ENCODE peak calls at places on chromosomes 13 and 19, in five cellular contexts. P is left lung, Z is BE2C, F is pancreas, C is astrocyte of the spinal cord. W is an unnamed sample.

GRCh38 chr19:49515767-49516166 is 3.3 kb downstream of the FCGRT start:
- DNase-seq in P (peak; percentile 78), Z (no peak), F (no peak), C (no peak), W (no peak)

GRCh38 chr13:98289339-98289935 is 112.4 kb upstream of the RNF113B start:
- DNase-seq in P (no peak), Z (peak; percentile 79), F (no peak), C (no peak), W (no peak)

GRCh38 chr19:10412257-10412977 is 7.9 kb upstream of the PDE4A start:
- DNase-seq in P (no peak), Z (no peak), F (no peak), C (no peak), W (no peak)

GRCh38 chr19:34675919-34676318 is 1.0 kb downstream of the SCGB2B2 start:
- DNase-seq in P (no peak), Z (no peak), F (no peak), C (no peak), W (no peak)

GRCh38 chr13:20412761-20413355 is 112.8 kb downstream of the CRYL1 start:
- DNase-seq in P (no peak), Z (no peak), F (no peak), C (no peak), W (no peak)

GRCh38 chr13:99958402-99959126 is 13.0 kb downstream of the ZIC5 start:
- DNase-seq in P (no peak), Z (no peak), F (no peak), C (no peak), W (peak; percentile 28)

GRCh38 chr13:85864963-85865530 is 65.8 kb upstream of the SLITRK6 start:
- DNase-seq in P (no peak), Z (peak; percentile 46), F (no peak), C (peak; percentile 37), W (no peak)

GRCh38 chr13:87999791-88000190 is 328.6 kb downstream of the SLITRK5 start:
- DNase-seq in P (no peak), Z (no peak), F (no peak), C (no peak), W (no peak)

GRCh38 chr19:55353803-55354697 is 469 bp downstream of the COX6B2 start:
- DNase-seq in P (peak; percentile 74), Z (peak; percentile 82), F (peak; percentile 72), C (peak; percentile 52), W (peak; percentile 89)

DNA sequence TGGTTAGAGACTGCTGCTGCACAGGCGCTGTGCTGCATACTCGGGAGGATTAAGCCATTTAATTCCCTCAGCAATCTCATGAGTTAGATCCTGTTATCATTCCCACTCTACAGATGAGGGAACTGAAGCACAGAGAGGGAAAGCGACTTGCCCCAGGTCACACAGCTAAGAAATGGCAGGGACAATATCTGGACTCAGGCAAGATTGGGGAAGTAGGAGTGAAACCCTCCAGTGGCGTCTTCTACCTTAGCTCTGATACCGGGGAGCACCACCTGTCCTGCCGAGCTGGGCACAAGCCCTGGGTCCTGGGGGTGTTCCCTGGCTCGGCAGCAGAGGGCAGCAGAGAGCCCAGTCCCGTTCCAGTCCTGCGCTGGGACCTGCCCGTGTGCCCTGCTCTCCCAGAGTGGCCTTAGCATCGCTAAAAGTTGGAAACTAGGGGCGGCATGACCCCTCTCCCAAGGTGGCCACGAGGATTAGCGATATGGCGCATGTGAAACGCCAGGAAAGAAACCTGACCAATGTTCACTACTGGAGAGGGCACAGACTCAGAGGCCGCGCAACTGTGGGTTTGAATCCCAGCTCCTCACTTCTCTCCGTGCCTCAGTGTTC is 20.5 kb downstream of the CYTH2 start:
- DNase-seq in P (peak; percentile 78), Z (peak; percentile 81), F (peak; percentile 63), C (peak; percentile 40), W (peak; percentile 90)
- TF ChIP-seq CTCF in P (peak; percentile 94), Z (peak; percentile 93), F (peak; percentile 94), C (peak; percentile 99), W (peak; percentile 96)

DNA sequence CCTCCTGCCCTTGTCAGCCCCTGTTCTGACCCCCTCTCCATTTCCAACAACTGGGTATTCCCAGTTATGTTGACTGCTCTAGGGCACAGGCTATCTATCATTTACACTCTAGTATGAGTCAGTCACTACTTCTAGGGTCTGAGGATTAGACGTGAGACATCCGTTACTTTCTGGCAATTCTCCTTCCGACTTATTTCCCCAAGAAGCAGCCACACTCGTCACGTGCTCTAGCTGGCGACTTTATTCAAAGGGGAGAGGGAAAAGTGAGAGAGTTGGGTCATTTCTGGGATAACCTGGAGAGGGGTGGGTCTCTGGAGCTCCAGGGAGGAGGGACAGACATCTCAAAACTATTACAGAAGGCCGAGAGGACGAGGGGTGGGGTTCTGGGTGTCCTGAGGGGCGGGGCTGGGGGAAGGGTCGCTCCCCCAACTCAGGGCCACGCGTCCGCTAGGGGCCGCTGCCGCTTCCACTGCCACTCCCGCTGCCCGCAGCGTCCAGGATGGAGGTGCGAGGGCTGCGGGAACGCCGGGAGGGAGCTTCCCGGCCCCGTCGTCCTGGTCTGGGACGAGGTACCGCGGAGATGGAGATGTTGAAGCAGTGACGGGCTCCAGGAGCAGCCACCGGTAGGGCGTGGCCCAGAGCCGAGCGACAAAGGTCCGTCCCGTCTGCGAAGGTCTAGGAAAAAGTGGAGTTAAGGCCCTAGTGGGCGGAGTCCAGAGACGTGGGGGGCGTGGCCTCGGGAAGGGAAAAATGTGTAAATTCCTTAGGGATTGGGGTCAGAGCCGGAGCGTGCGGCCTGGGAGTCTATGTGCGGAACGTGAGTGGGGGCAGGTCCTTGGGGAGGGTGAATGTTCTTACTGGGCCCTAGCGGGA is 8.9 kb downstream of the RTBDN start:
- DNase-seq in P (no peak), Z (peak; percentile 85), F (no peak), C (no peak), W (peak; percentile 84)
- TF ChIP-seq CTCF in P (peak; percentile 28), Z (peak; percentile 64), F (peak; percentile 9), C (peak; percentile 47), W (peak; percentile 72)

GRCh38 chr19:18059902-18060301 is 26.8 kb downstream of the IL12RB1 start:
- DNase-seq in P (no peak), Z (no peak), F (no peak), C (no peak), W (no peak)

GRCh38 chr19:18060472-18060871 is 26.3 kb downstream of the IL12RB1 start:
- DNase-seq in P (no peak), Z (peak; percentile 48), F (no peak), C (no peak), W (no peak)

GRCh38 chr19:18062043-18062442 is 24.7 kb downstream of the IL12RB1 start:
- DNase-seq in P (no peak), Z (no peak), F (no peak), C (no peak), W (no peak)

GRCh38 chr19:18065173-18065495 is 21.6 kb downstream of the IL12RB1 start:
- DNase-seq in P (no peak), Z (no peak), F (no peak), C (no peak), W (no peak)

GRCh38 chr19:18063463-18063862 is 23.3 kb downstream of the IL12RB1 start:
- DNase-seq in P (no peak), Z (peak; percentile 47), F (no peak), C (no peak), W (peak; percentile 36)
- TF ChIP-seq CTCF in P (peak; percentile 32), Z (peak; percentile 54), F (no peak), C (no peak), W (no peak)

DNA sequence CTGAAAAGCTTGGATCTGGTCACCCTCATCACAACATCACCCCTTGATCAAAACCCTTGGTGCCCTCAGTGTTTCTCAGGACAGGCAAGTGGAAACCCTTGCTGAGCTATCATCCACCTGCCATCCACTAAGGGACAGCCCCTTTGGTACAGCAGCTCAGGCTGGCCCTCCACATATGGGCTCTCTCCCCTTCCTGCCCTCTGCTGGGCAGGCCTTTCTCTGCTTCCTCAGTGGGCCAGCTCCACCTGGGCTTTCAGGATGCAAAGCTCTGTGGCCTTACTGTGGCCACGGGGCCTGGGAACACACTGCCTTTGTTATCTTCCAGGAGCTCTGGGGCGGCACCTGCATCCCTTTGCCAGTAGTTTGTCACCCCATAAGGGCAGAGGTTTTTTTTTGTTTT is 4.9 kb downstream of the SUGP1 start:
- DNase-seq in P (no peak), Z (no peak), F (no peak), C (no peak), W (no peak)
- TF ChIP-seq CTCF in P (no peak), Z (no peak), F (no peak), C (peak; percentile 5), W (no peak)

GRCh38 chr19:36212895-36213294 is 1.6 kb downstream of the ZNF565 start:
- DNase-seq in P (no peak), Z (no peak), F (no peak), C (no peak), W (no peak)

GRCh38 chr19:36210497-36210896 is 4.0 kb downstream of the ZNF565 start:
- DNase-seq in P (no peak), Z (no peak), F (no peak), C (no peak), W (no peak)

GRCh38 chr19:36215276-36216171 is 618 bp downstream of the ZNF146 start:
- DNase-seq in P (no peak), Z (peak; percentile 17), F (no peak), C (peak; percentile 60), W (peak; percentile 11)

GRCh38 chr19:36213793-36214387 is 575 bp downstream of the ZNF565 start:
- DNase-seq in P (no peak), Z (no peak), F (peak; percentile 32), C (no peak), W (no peak)

DNA sequence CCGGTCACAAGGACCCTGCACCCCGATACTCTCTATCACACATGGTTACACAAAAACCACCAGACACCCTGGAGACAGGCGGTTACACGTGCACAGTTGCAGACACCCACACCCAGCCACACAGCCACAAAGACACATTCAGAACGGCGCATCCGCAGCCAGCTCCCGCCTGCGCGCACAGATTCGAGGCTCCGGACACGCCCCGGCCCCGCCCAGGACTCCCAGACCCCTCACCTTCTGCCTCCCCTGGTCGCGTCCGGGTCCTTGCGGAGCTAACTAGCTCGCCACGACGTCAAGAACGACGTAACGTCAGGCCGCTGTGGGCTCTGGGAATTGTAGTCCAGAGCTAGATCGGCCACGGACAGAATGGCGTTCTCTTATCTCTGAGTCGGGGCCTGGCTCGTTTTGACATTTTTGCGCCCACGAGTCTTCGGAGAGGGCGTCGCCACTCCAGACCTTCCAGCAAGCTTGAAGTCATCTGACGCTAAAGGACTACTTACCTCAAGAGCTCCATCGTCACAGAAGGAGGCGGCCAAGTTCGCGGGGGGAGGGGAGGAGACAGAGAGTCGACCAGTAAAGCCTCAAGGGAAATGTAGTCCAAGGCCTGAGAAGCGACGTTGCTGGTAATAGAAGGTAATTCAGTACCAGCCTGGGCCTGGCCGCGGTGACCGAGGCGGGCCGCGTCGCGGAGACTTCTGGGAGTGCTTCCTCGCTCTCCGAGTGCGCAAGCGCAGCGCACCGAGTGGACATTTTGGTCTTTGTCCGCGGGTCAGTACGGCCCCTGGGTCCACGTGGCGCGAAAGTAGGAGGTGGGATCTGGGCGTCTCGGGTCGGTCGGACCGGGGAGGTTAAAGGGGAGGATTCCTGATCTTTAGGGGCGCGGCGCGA is at the start of the genes ZNF146 and ZNF565:
- DNase-seq in P (peak; percentile 99), Z (peak; percentile 99), F (peak; percentile 98), C (peak; percentile 99), W (peak; percentile 96)
- TF ChIP-seq CTCF in P (peak; percentile 36), Z (no peak), F (no peak), C (no peak), W (no peak)

GRCh38 chr13:91643394-91643793 is 245.0 kb downstream of the GPC5 start:
- DNase-seq in P (no peak), Z (no peak), F (no peak), C (no peak), W (no peak)

GRCh38 chr13:91652389-91652788 is 254.0 kb downstream of the GPC5 start:
- DNase-seq in P (no peak), Z (no peak), F (no peak), C (no peak), W (no peak)

GRCh38 chr13:91647361-91647970 is 249.0 kb downstream of the GPC5 start:
- DNase-seq in P (no peak), Z (peak; percentile 61), F (no peak), C (peak; percentile 56), W (peak; percentile 49)
- TF ChIP-seq CTCF in P (no peak), Z (peak; percentile 82), F (peak; percentile 13), C (peak; percentile 61), W (peak; percentile 48)

W was measured in nephron progenitor cell.